ENCODE peak calls at places on chromosomes 2 and 18, in ten cellular contexts. One of them, this sample, is unnamed.
A peak's percentile ranks its signal among the peaks of the same experiment; 100 is the strongest.

GRCh38 chr2:82508702-82509101 is 1950.4 kb downstream of the SUCLG1 start:
- DNase-seq in SK-N-SH: no peak
- DNase-seq in activated CD8-positive, alpha-beta T cell treated with anti-CD3 and anti-CD28 coated beads for 36 hours: no peak
- DNase-seq in uterus: no peak
- DNase-seq in fibroblast of the aortic adventitia: no peak
- DNase-seq in Caco-2: no peak
- DNase-seq in hepatocyte: no peak
- DNase-seq in AG09309: no peak
- DNase-seq in astrocyte of the spinal cord: no peak
- DNase-seq in OCI-LY7: no peak
- DNase-seq in this sample: no peak

GRCh38 chr18:79630266-79631095 is 49.1 kb upstream of the CTDP1 start:
- DNase-seq in fibroblast of the aortic adventitia: no peak
- DNase-seq in SK-N-SH: no peak
- DNase-seq in Caco-2: no peak
- DNase-seq in AG09309: no peak
- DNase-seq in activated CD8-positive, alpha-beta T cell treated with anti-CD3 and anti-CD28 coated beads for 36 hours: no peak
- DNase-seq in OCI-LY7: no peak
- DNase-seq in astrocyte of the spinal cord: no peak
- DNase-seq in hepatocyte: no peak
- DNase-seq in uterus: no peak
- DNase-seq in this sample: no peak

GRCh38 chr2:173373286-173373685 is 18.6 kb downstream of the CDCA7 start:
- DNase-seq in SK-N-SH: no peak
- DNase-seq in astrocyte of the spinal cord: no peak
- DNase-seq in activated CD8-positive, alpha-beta T cell treated with anti-CD3 and anti-CD28 coated beads for 36 hours: no peak
- DNase-seq in uterus: no peak
- DNase-seq in OCI-LY7: no peak
- DNase-seq in fibroblast of the aortic adventitia: no peak
- DNase-seq in AG09309: no peak
- DNase-seq in hepatocyte: no peak
- DNase-seq in Caco-2: no peak
- DNase-seq in this sample: no peak

GRCh38 chr2:241461693-241462677 is 46.4 kb downstream of the STK25 start:
- DNase-seq in SK-N-SH: no peak
- DNase-seq in activated CD8-positive, alpha-beta T cell treated with anti-CD3 and anti-CD28 coated beads for 36 hours: no peak
- DNase-seq in fibroblast of the aortic adventitia: no peak
- DNase-seq in hepatocyte: no peak
- DNase-seq in astrocyte of the spinal cord: no peak
- DNase-seq in uterus: no peak
- DNase-seq in AG09309: no peak
- DNase-seq in Caco-2: no peak
- DNase-seq in OCI-LY7: no peak
- DNase-seq in this sample: no peak

GRCh38 chr2:47076586-47077441 is 78.3 kb downstream of the STPG4 start:
- DNase-seq in fibroblast of the aortic adventitia: peak; percentile 97
- DNase-seq in activated CD8-positive, alpha-beta T cell treated with anti-CD3 and anti-CD28 coated beads for 36 hours: no peak
- DNase-seq in SK-N-SH: peak; percentile 62
- DNase-seq in uterus: peak; percentile 66
- DNase-seq in Caco-2: peak; percentile 91
- DNase-seq in OCI-LY7: no peak
- DNase-seq in hepatocyte: peak; percentile 79
- DNase-seq in AG09309: peak; percentile 90
- DNase-seq in astrocyte of the spinal cord: peak; percentile 96
- DNase-seq in this sample: no peak

GRCh38 chr2:112151701-112152440 is 13.7 kb downstream of the FBLN7 start:
- DNase-seq in activated CD8-positive, alpha-beta T cell treated with anti-CD3 and anti-CD28 coated beads for 36 hours: no peak
- DNase-seq in fibroblast of the aortic adventitia: no peak
- DNase-seq in astrocyte of the spinal cord: no peak
- DNase-seq in SK-N-SH: no peak
- DNase-seq in Caco-2: no peak
- DNase-seq in AG09309: no peak
- DNase-seq in hepatocyte: no peak
- DNase-seq in uterus: no peak
- DNase-seq in OCI-LY7: no peak
- DNase-seq in this sample: no peak

GRCh38 chr2:101152195-101153076 is 1.3 kb upstream of the TBC1D8 start:
- DNase-seq in hepatocyte: peak; percentile 63
- DNase-seq in astrocyte of the spinal cord: peak; percentile 35
- DNase-seq in OCI-LY7: peak; percentile 33
- DNase-seq in AG09309: no peak
- DNase-seq in fibroblast of the aortic adventitia: peak; percentile 66
- DNase-seq in SK-N-SH: peak; percentile 47
- DNase-seq in uterus: peak; percentile 59
- DNase-seq in activated CD8-positive, alpha-beta T cell treated with anti-CD3 and anti-CD28 coated beads for 36 hours: peak; percentile 40
- DNase-seq in Caco-2: peak; percentile 62
- DNase-seq in this sample: no peak

GRCh38 chr18:65439184-65439583 is 311.6 kb upstream of the CDH7 start:
- DNase-seq in activated CD8-positive, alpha-beta T cell treated with anti-CD3 and anti-CD28 coated beads for 36 hours: no peak
- DNase-seq in fibroblast of the aortic adventitia: no peak
- DNase-seq in OCI-LY7: no peak
- DNase-seq in Caco-2: no peak
- DNase-seq in AG09309: no peak
- DNase-seq in astrocyte of the spinal cord: peak; percentile 0
- DNase-seq in hepatocyte: peak; percentile 40
- DNase-seq in SK-N-SH: peak; percentile 15
- DNase-seq in uterus: no peak
- DNase-seq in this sample: no peak

GRCh38 chr2:23824777-23825212 is 102.1 kb downstream of the ATAD2B start:
- DNase-seq in AG09309: peak; percentile 18
- DNase-seq in activated CD8-positive, alpha-beta T cell treated with anti-CD3 and anti-CD28 coated beads for 36 hours: peak; percentile 22
- DNase-seq in Caco-2: peak; percentile 66
- DNase-seq in uterus: no peak
- DNase-seq in astrocyte of the spinal cord: peak; percentile 73
- DNase-seq in hepatocyte: peak; percentile 66
- DNase-seq in OCI-LY7: peak; percentile 73
- DNase-seq in fibroblast of the aortic adventitia: peak; percentile 76
- DNase-seq in SK-N-SH: peak; percentile 65
- DNase-seq in this sample: no peak

GRCh38 chr2:223797811-223798721 is 39.3 kb downstream of the AP1S3 start:
- DNase-seq in SK-N-SH: peak; percentile 48
- DNase-seq in activated CD8-positive, alpha-beta T cell treated with anti-CD3 and anti-CD28 coated beads for 36 hours: no peak
- DNase-seq in Caco-2: peak; percentile 50
- DNase-seq in uterus: no peak
- DNase-seq in OCI-LY7: peak; percentile 83
- DNase-seq in fibroblast of the aortic adventitia: peak; percentile 71
- DNase-seq in hepatocyte: peak; percentile 47
- DNase-seq in astrocyte of the spinal cord: peak; percentile 71
- DNase-seq in AG09309: no peak
- DNase-seq in this sample: no peak

GRCh38 chr18:29309352-29309751 is 1132.4 kb upstream of the CDH2 start:
- DNase-seq in hepatocyte: peak; percentile 19
- DNase-seq in astrocyte of the spinal cord: no peak
- DNase-seq in OCI-LY7: no peak
- DNase-seq in AG09309: no peak
- DNase-seq in uterus: no peak
- DNase-seq in SK-N-SH: peak; percentile 7
- DNase-seq in activated CD8-positive, alpha-beta T cell treated with anti-CD3 and anti-CD28 coated beads for 36 hours: no peak
- DNase-seq in fibroblast of the aortic adventitia: no peak
- DNase-seq in Caco-2: peak; percentile 0
- DNase-seq in this sample: no peak

GRCh38 chr18:62183578-62184195 is 3.2 kb downstream of the PIGN start:
- DNase-seq in hepatocyte: peak; percentile 74
- DNase-seq in uterus: no peak
- DNase-seq in activated CD8-positive, alpha-beta T cell treated with anti-CD3 and anti-CD28 coated beads for 36 hours: peak; percentile 63
- DNase-seq in SK-N-SH: peak; percentile 30
- DNase-seq in astrocyte of the spinal cord: peak; percentile 76
- DNase-seq in OCI-LY7: peak; percentile 51
- DNase-seq in AG09309: peak; percentile 18
- DNase-seq in fibroblast of the aortic adventitia: peak; percentile 80
- DNase-seq in Caco-2: peak; percentile 25
- DNase-seq in this sample: no peak

GRCh38 chr2:28185153-28185552 is 207.5 kb upstream of the FOSL2 start:
- DNase-seq in astrocyte of the spinal cord: no peak
- DNase-seq in hepatocyte: no peak
- DNase-seq in uterus: no peak
- DNase-seq in activated CD8-positive, alpha-beta T cell treated with anti-CD3 and anti-CD28 coated beads for 36 hours: no peak
- DNase-seq in SK-N-SH: no peak
- DNase-seq in Caco-2: no peak
- DNase-seq in OCI-LY7: no peak
- DNase-seq in fibroblast of the aortic adventitia: no peak
- DNase-seq in AG09309: no peak
- DNase-seq in this sample: no peak

GRCh38 chr2:84807063-84807485 is 73.8 kb downstream of the TRABD2A start:
- DNase-seq in AG09309: peak; percentile 93
- DNase-seq in OCI-LY7: no peak
- DNase-seq in fibroblast of the aortic adventitia: peak; percentile 98
- DNase-seq in astrocyte of the spinal cord: peak; percentile 98
- DNase-seq in SK-N-SH: no peak
- DNase-seq in Caco-2: no peak
- DNase-seq in activated CD8-positive, alpha-beta T cell treated with anti-CD3 and anti-CD28 coated beads for 36 hours: no peak
- DNase-seq in hepatocyte: peak; percentile 54
- DNase-seq in uterus: no peak
- DNase-seq in this sample: no peak

GRCh38 chr2:115160523-115161521 is 718.4 kb downstream of the DPP10 start:
- DNase-seq in astrocyte of the spinal cord: no peak
- DNase-seq in fibroblast of the aortic adventitia: no peak
- DNase-seq in activated CD8-positive, alpha-beta T cell treated with anti-CD3 and anti-CD28 coated beads for 36 hours: no peak
- DNase-seq in OCI-LY7: no peak
- DNase-seq in SK-N-SH: peak; percentile 66
- DNase-seq in Caco-2: no peak
- DNase-seq in AG09309: no peak
- DNase-seq in hepatocyte: peak; percentile 78
- DNase-seq in uterus: no peak
- DNase-seq in this sample: peak; percentile 59

GRCh38 chr2:1854747-1855146 is 110.4 kb upstream of the PXDN start:
- DNase-seq in astrocyte of the spinal cord: peak; percentile 79
- DNase-seq in uterus: no peak
- DNase-seq in AG09309: no peak
- DNase-seq in fibroblast of the aortic adventitia: peak; percentile 53
- DNase-seq in SK-N-SH: peak; percentile 95
- DNase-seq in Caco-2: peak; percentile 17
- DNase-seq in OCI-LY7: no peak
- DNase-seq in hepatocyte: peak; percentile 72
- DNase-seq in activated CD8-positive, alpha-beta T cell treated with anti-CD3 and anti-CD28 coated beads for 36 hours: peak; percentile 33
- DNase-seq in this sample: no peak
- TF ChIP-seq CTCF in astrocyte of the spinal cord: peak; percentile 69
- TF ChIP-seq CTCF in uterus: no peak
- TF ChIP-seq CTCF in AG09309: peak; percentile 47
- TF ChIP-seq CTCF in fibroblast of the aortic adventitia: peak; percentile 50
- TF ChIP-seq CTCF in SK-N-SH: peak; percentile 67
- TF ChIP-seq CTCF in Caco-2: no peak
- TF ChIP-seq CTCF in OCI-LY7: no peak
- TF ChIP-seq CTCF in hepatocyte: peak; percentile 64
- TF ChIP-seq CTCF in activated CD8-positive, alpha-beta T cell treated with anti-CD3 and anti-CD28 coated beads for 36 hours: peak; percentile 26
- TF ChIP-seq CTCF in this sample: peak; percentile 59

GRCh38 chr2:48197618-48198017 is 291.3 kb upstream of the FBXO11 start:
- DNase-seq in fibroblast of the aortic adventitia: no peak
- DNase-seq in hepatocyte: no peak
- DNase-seq in activated CD8-positive, alpha-beta T cell treated with anti-CD3 and anti-CD28 coated beads for 36 hours: no peak
- DNase-seq in AG09309: no peak
- DNase-seq in Caco-2: no peak
- DNase-seq in OCI-LY7: no peak
- DNase-seq in astrocyte of the spinal cord: no peak
- DNase-seq in uterus: no peak
- DNase-seq in SK-N-SH: no peak
- DNase-seq in this sample: no peak
- TF ChIP-seq CTCF in fibroblast of the aortic adventitia: no peak
- TF ChIP-seq CTCF in hepatocyte: no peak
- TF ChIP-seq CTCF in activated CD8-positive, alpha-beta T cell treated with anti-CD3 and anti-CD28 coated beads for 36 hours: no peak
- TF ChIP-seq CTCF in AG09309: no peak
- TF ChIP-seq CTCF in Caco-2: no peak
- TF ChIP-seq CTCF in OCI-LY7: no peak
- TF ChIP-seq CTCF in astrocyte of the spinal cord: no peak
- TF ChIP-seq CTCF in uterus: no peak
- TF ChIP-seq CTCF in SK-N-SH: no peak
- TF ChIP-seq CTCF in this sample: no peak

DNA sequence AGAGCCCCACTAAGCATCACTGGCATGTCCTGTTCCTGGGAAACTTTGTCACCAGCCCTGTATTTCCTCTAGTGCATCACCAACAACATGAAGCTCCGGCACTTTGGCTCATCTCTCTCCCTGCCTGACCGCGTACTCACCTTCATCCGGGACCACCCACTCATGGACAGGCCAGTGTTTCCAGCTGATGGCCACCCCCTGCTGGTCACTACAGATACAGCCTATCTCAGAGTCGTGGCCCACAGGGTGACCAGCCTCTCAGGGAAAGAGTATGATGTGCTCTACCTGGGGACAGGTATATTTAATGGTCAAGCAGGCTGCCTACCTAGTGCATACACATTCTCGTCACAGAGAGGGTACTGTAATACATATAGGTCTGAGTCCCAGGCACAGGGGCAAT is 21.0 kb downstream of the SEMA4F start:
- DNase-seq in uterus: no peak
- DNase-seq in fibroblast of the aortic adventitia: no peak
- DNase-seq in AG09309: no peak
- DNase-seq in SK-N-SH: peak; percentile 27
- DNase-seq in hepatocyte: no peak
- DNase-seq in Caco-2: no peak
- DNase-seq in activated CD8-positive, alpha-beta T cell treated with anti-CD3 and anti-CD28 coated beads for 36 hours: no peak
- DNase-seq in astrocyte of the spinal cord: no peak
- DNase-seq in OCI-LY7: no peak
- DNase-seq in this sample: no peak
- TF ChIP-seq CTCF in uterus: no peak
- TF ChIP-seq CTCF in fibroblast of the aortic adventitia: no peak
- TF ChIP-seq CTCF in AG09309: peak; percentile 17
- TF ChIP-seq CTCF in SK-N-SH: peak; percentile 39
- TF ChIP-seq CTCF in hepatocyte: peak; percentile 6
- TF ChIP-seq CTCF in Caco-2: peak; percentile 22
- TF ChIP-seq CTCF in activated CD8-positive, alpha-beta T cell treated with anti-CD3 and anti-CD28 coated beads for 36 hours: no peak
- TF ChIP-seq CTCF in astrocyte of the spinal cord: peak; percentile 27
- TF ChIP-seq CTCF in OCI-LY7: no peak
- TF ChIP-seq CTCF in this sample: peak; percentile 25

DNA sequence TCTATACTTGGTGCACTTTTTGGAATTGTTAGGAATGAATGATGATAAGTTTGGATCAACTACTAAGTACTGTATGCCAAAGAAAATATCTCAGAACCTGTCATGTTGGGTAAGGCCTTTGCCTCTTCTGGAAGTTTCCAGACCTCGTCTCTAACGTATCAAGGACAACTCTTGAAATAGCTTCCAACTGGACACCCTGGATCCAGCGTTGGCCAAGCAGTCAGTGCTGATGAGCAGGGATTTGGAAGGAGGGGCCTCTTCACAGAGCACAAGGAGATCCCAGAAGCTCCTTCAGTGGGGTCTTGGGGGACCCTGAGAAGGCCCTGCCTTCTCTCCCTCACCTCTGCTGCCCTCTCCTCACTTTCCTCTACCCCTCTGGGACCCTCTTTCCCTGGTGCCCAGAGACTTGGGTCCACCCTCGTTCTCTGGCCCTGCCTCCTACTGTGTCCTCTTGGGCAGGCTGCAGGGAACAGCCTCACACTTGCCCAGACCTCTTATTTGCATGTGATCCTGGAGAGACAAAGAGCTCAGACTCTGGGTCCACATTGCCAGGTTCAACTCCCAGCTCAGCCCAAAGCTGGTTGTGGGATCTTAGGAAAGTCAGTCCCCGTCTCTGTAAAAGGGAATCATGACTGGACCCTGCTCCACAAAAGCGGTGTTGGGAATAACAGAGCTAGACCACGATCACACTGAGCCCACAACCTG is 145.8 kb downstream of the COL6A3 start:
- DNase-seq in activated CD8-positive, alpha-beta T cell treated with anti-CD3 and anti-CD28 coated beads for 36 hours: no peak
- DNase-seq in uterus: no peak
- DNase-seq in fibroblast of the aortic adventitia: peak; percentile 52
- DNase-seq in Caco-2: no peak
- DNase-seq in OCI-LY7: no peak
- DNase-seq in hepatocyte: no peak
- DNase-seq in AG09309: no peak
- DNase-seq in SK-N-SH: no peak
- DNase-seq in astrocyte of the spinal cord: no peak
- DNase-seq in this sample: no peak
- TF ChIP-seq CTCF in activated CD8-positive, alpha-beta T cell treated with anti-CD3 and anti-CD28 coated beads for 36 hours: no peak
- TF ChIP-seq CTCF in uterus: no peak
- TF ChIP-seq CTCF in fibroblast of the aortic adventitia: no peak
- TF ChIP-seq CTCF in Caco-2: no peak
- TF ChIP-seq CTCF in OCI-LY7: no peak
- TF ChIP-seq CTCF in hepatocyte: no peak
- TF ChIP-seq CTCF in AG09309: no peak
- TF ChIP-seq CTCF in SK-N-SH: no peak
- TF ChIP-seq CTCF in astrocyte of the spinal cord: no peak
- TF ChIP-seq CTCF in this sample: no peak

GRCh38 chr2:213490087-213490486 is 205.8 kb downstream of the SPAG16 start:
- DNase-seq in OCI-LY7: peak; percentile 15
- DNase-seq in AG09309: no peak
- DNase-seq in SK-N-SH: no peak
- DNase-seq in activated CD8-positive, alpha-beta T cell treated with anti-CD3 and anti-CD28 coated beads for 36 hours: no peak
- DNase-seq in uterus: no peak
- DNase-seq in astrocyte of the spinal cord: no peak
- DNase-seq in hepatocyte: peak; percentile 9
- DNase-seq in Caco-2: no peak
- DNase-seq in fibroblast of the aortic adventitia: no peak
- DNase-seq in this sample: no peak
- TF ChIP-seq CTCF in OCI-LY7: peak; percentile 62
- TF ChIP-seq CTCF in AG09309: no peak
- TF ChIP-seq CTCF in SK-N-SH: peak; percentile 20
- TF ChIP-seq CTCF in activated CD8-positive, alpha-beta T cell treated with anti-CD3 and anti-CD28 coated beads for 36 hours: no peak
- TF ChIP-seq CTCF in uterus: no peak
- TF ChIP-seq CTCF in astrocyte of the spinal cord: no peak
- TF ChIP-seq CTCF in hepatocyte: peak; percentile 48
- TF ChIP-seq CTCF in Caco-2: no peak
- TF ChIP-seq CTCF in fibroblast of the aortic adventitia: no peak
- TF ChIP-seq CTCF in this sample: no peak